ENCODE peak calls at places on chromosomes 7 and 10, in eight cellular contexts. E is uterus, R is NCI-H748 treated with DMSO at 0.1 percent for 48 hours, H is T follicular helper cell, Q is heart right ventricle, C is stomach, N is posterior cingulate gyrus, V is NCI-H226. A is an unnamed sample.

GRCh38 chr10:48749254-48749787 is 64.6 kb downstream of the WDFY4 start:
- DNase-seq in E (no peak), Q (no peak), C (no peak), N (no peak), H (no peak), V (no peak), R (no peak), A (no peak)

GRCh38 chr7:128194533-128195282 is 46.4 kb upstream of the LEP start:
- DNase-seq in C (no peak), Q (no peak), E (no peak), R (no peak), N (no peak), H (no peak), V (no peak), A (peak)

GRCh38 chr7:79434098-79434497 is 19.4 kb downstream of the MAGI2 start:
- DNase-seq in V (peak), R (no peak), Q (no peak), E (no peak), C (no peak), H (no peak), N (no peak), A (no peak)

GRCh38 chr10:11018426-11018818 is 750 bp downstream of the CELF2 start:
- DNase-seq in C (no peak), Q (peak), R (no peak), E (no peak), V (no peak), N (peak), H (no peak), A (no peak)

GRCh38 chr7:47792521-47793121 is 155.6 kb downstream of the PKD1L1 start:
- DNase-seq in R (no peak), E (no peak), H (no peak), Q (no peak), N (no peak), V (no peak), C (no peak), A (no peak)

GRCh38 chr10:3509355-3509754 is 275.7 kb downstream of the KLF6 start:
- DNase-seq in R (no peak), H (no peak), Q (no peak), C (no peak), E (no peak), N (no peak), V (no peak), A (no peak)

GRCh38 chr10:49488056-49488455 is 50.9 kb downstream of the ERCC6 start:
- DNase-seq in E (peak), N (no peak), V (no peak), H (no peak), Q (no peak), C (no peak), R (peak), A (no peak)

GRCh38 chr10:28640551-28640950 is 36.8 kb upstream of the BAMBI start:
- DNase-seq in C (no peak), R (no peak), E (no peak), Q (no peak), V (no peak), N (no peak), H (no peak), A (no peak)

GRCh38 chr10:34281661-34282060 is 533.4 kb downstream of the PARD3 start:
- DNase-seq in R (no peak), H (no peak), Q (no peak), V (no peak), C (no peak), E (no peak), N (no peak), A (no peak)

GRCh38 chr10:57973451-57973850 is 294.2 kb downstream of the IPMK start:
- DNase-seq in Q (no peak), V (peak), E (no peak), R (no peak), N (no peak), C (no peak), H (no peak), A (no peak)

GRCh38 chr10:8600192-8600591 is 545.7 kb downstream of the GATA3 start:
- DNase-seq in N (no peak), V (peak), H (no peak), E (no peak), Q (no peak), C (no peak), R (no peak), A (no peak)

GRCh38 chr10:124917939-124918830 is 23.7 kb upstream of the ZRANB1 start:
- DNase-seq in V (no peak), C (no peak), N (peak), Q (no peak), E (no peak), H (no peak), R (no peak), A (no peak)

GRCh38 chr10:3787816-3788215 is 2.8 kb upstream of the KLF6 start:
- DNase-seq in N (no peak), R (no peak), H (no peak), E (no peak), V (no peak), Q (no peak), C (no peak), A (no peak)

GRCh38 chr10:35545878-35546631 is 59.1 kb upstream of the GJD4 start:
- DNase-seq in R (no peak), Q (no peak), E (no peak), H (no peak), C (no peak), V (no peak), N (no peak), A (no peak)

GRCh38 chr7:114082934-114083647 is 164.3 kb upstream of the PPP1R3A start:
- DNase-seq in H (no peak), N (peak), V (no peak), Q (peak), R (no peak), E (peak), C (no peak), A (no peak)

GRCh38 chr7:134701272-134701671 is 54.6 kb downstream of the BPGM start:
- DNase-seq in Q (no peak), N (no peak), V (no peak), R (no peak), H (no peak), E (no peak), C (no peak), A (no peak)

GRCh38 chr7:7765422-7765821 is 47.0 kb upstream of the RPA3 start:
- DNase-seq in V (no peak), Q (no peak), C (no peak), H (no peak), N (no peak), R (no peak), E (no peak), A (no peak)

GRCh38 chr7:135773451-135773850 is 24.8 kb upstream of the FAM180A start:
- DNase-seq in V (no peak), R (peak), H (no peak), C (no peak), N (no peak), E (no peak), Q (no peak), A (no peak)

GRCh38 chr10:62016477-62017140 is 115.1 kb downstream of the ARID5B start:
- DNase-seq in E (no peak), Q (no peak), H (no peak), V (no peak), N (no peak), R (no peak), C (no peak), A (no peak)

GRCh38 chr10:84341983-84342382 is 13.6 kb downstream of the CCSER2 start:
- DNase-seq in H (no peak), R (no peak), N (no peak), V (no peak), Q (no peak), C (no peak), E (no peak), A (no peak)

GRCh38 chr10:24344279-24344678 is 135.3 kb downstream of the KIAA1217 start:
- DNase-seq in H (no peak), N (no peak), V (peak), Q (no peak), C (no peak), E (no peak), R (no peak), A (no peak)

GRCh38 chr10:35961501-35961900 is 319.4 kb upstream of the FZD8 start:
- DNase-seq in C (no peak), Q (no peak), E (no peak), H (no peak), N (no peak), R (no peak), V (no peak), A (no peak)

GRCh38 chr10:122232781-122233180 is 38.3 kb upstream of the BTBD16 start:
- DNase-seq in C (no peak), Q (no peak), V (no peak), R (no peak), N (peak), H (no peak), E (no peak), A (no peak)

GRCh38 chr7:148930335-148930734 is 46.2 kb upstream of the EZH2 start:
- DNase-seq in Q (no peak), R (no peak), C (no peak), N (no peak), V (no peak), E (no peak), H (no peak), A (no peak)

GRCh38 chr10:47261556-47261955 is 38.4 kb upstream of the GDF10 start:
- DNase-seq in E (no peak), Q (no peak), V (no peak), C (no peak), N (no peak), R (no peak), H (no peak), A (no peak)